ENCODE peak calls at places on chromosomes 11 and 22, in five cellular contexts. One of them, this sample, is unnamed.

GRCh38 chr11:75463106-75463774 is 30.2 kb upstream of the KLHL35 start:
- DNase-seq in nucleus accumbens: no peak
- DNase-seq in PC-3: no peak
- DNase-seq in left lung: peak; percentile 31
- DNase-seq in Calu3: no peak
- DNase-seq in this sample: no peak

GRCh38 chr11:115874843-115875242 is 370.6 kb upstream of the CADM1 start:
- DNase-seq in nucleus accumbens: no peak
- DNase-seq in PC-3: no peak
- DNase-seq in left lung: no peak
- DNase-seq in Calu3: no peak
- DNase-seq in this sample: no peak

GRCh38 chr11:35087648-35088047 is 51.3 kb upstream of the CD44 start:
- DNase-seq in nucleus accumbens: no peak
- DNase-seq in PC-3: no peak
- DNase-seq in left lung: no peak
- DNase-seq in Calu3: no peak
- DNase-seq in this sample: no peak

GRCh38 chr22:29716814-29717213 is 3.0 kb upstream of the CABP7 start:
- DNase-seq in nucleus accumbens: peak; percentile 54
- DNase-seq in PC-3: peak; percentile 69
- DNase-seq in left lung: no peak
- DNase-seq in Calu3: peak; percentile 89
- DNase-seq in this sample: peak; percentile 40

GRCh38 chr11:61913699-61914395 is 3.5 kb downstream of the RAB3IL1 start:
- DNase-seq in nucleus accumbens: no peak
- DNase-seq in PC-3: no peak
- DNase-seq in left lung: no peak
- DNase-seq in Calu3: no peak
- DNase-seq in this sample: no peak

GRCh38 chr11:113796663-113797259 is 17.2 kb downstream of the CLDN25 start:
- DNase-seq in nucleus accumbens: no peak
- DNase-seq in PC-3: peak; percentile 74
- DNase-seq in left lung: no peak
- DNase-seq in Calu3: peak; percentile 28
- DNase-seq in this sample: no peak

GRCh38 chr11:1746516-1746931 is 3.9 kb downstream of the IFITM10 start:
- DNase-seq in nucleus accumbens: no peak
- DNase-seq in PC-3: no peak
- DNase-seq in left lung: peak; percentile 83
- DNase-seq in Calu3: no peak
- DNase-seq in this sample: no peak

GRCh38 chr11:12746593-12747097 is 72.4 kb downstream of the TEAD1 start:
- DNase-seq in nucleus accumbens: no peak
- DNase-seq in PC-3: peak; percentile 14
- DNase-seq in left lung: peak; percentile 72
- DNase-seq in Calu3: peak; percentile 81
- DNase-seq in this sample: peak; percentile 82

This sample was measured in brain pericyte.